ENCODE peak calls at places on chromosomes 1 and 21, in four cellular contexts. V, S, M and O are unnamed samples.

GRCh38 chr1:234134878-234135277 is 230.4 kb downstream of the SLC35F3 start:
- DNase-seq in V (no peak), S (no peak), M (no peak), O (no peak)

GRCh38 chr1:20896824-20897223 is 109.7 kb upstream of the HP1BP3 start:
- DNase-seq in V (no peak), S (no peak), M (no peak), O (no peak)

GRCh38 chr1:98008373-98008772 is 87.5 kb upstream of the DPYD start:
- DNase-seq in V (no peak), S (no peak), M (no peak), O (no peak)

GRCh38 chr1:236514703-236515442 is 8.9 kb upstream of the LGALS8 start:
- DNase-seq in V (no peak), S (no peak), M (no peak), O (no peak)

GRCh38 chr1:63448741-63449140 is 74.3 kb downstream of the ITGB3BP start:
- DNase-seq in V (no peak), S (no peak), M (no peak), O (no peak)

GRCh38 chr1:174746024-174746808 is 253.5 kb upstream of the CACYBP start:
- DNase-seq in V (no peak), S (no peak), M (no peak), O (no peak)

GRCh38 chr1:53860967-53861411 is 22.9 kb upstream of the NDC1 start:
- DNase-seq in V (peak), S (peak), M (no peak), O (peak)

GRCh38 chr1:232221790-232222499 is 408.0 kb downstream of the SIPA1L2 start:
- DNase-seq in V (no peak), S (no peak), M (no peak), O (peak)

GRCh38 chr1:111628153-111628552 is 8.6 kb downstream of the RAP1A start:
- DNase-seq in V (no peak), S (no peak), M (no peak), O (no peak)

GRCh38 chr1:206490643-206491421 is 16.5 kb upstream of the RASSF5 start:
- DNase-seq in V (no peak), S (no peak), M (no peak), O (peak)

GRCh38 chr1:211319892-211320291 is 6.7 kb upstream of the TRAF5 start:
- DNase-seq in V (no peak), S (no peak), M (no peak), O (no peak)

GRCh38 chr21:38847556-38847955 is 41.8 kb downstream of the ETS2 start:
- DNase-seq in V (no peak), S (no peak), M (no peak), O (no peak)

GRCh38 chr1:178232949-178233348 is 139.0 kb downstream of the RASAL2 start:
- DNase-seq in V (no peak), S (no peak), M (no peak), O (no peak)

GRCh38 chr1:67760030-67760821 is 73.0 kb downstream of the GNG12 start:
- DNase-seq in V (peak), S (peak), M (peak), O (peak)

GRCh38 chr21:36627242-36627641 is 71.7 kb upstream of the SIM2 start:
- DNase-seq in V (no peak), S (no peak), M (no peak), O (no peak)

GRCh38 chr1:197466813-197467212 is 198.8 kb downstream of the CRB1 start:
- DNase-seq in V (no peak), S (no peak), M (no peak), O (no peak)

GRCh38 chr1:6491966-6492365 is 499 bp upstream of the PLEKHG5 start:
- DNase-seq in V (no peak), S (no peak), M (no peak), O (no peak)

GRCh38 chr1:21251773-21252471 is 38.3 kb downstream of the ECE1 start:
- DNase-seq in V (no peak), S (no peak), M (no peak), O (peak)

GRCh38 chr1:228283043-228283371 is 75.2 kb downstream of the OBSCN start:
- DNase-seq in V (no peak), S (no peak), M (no peak), O (no peak)

GRCh38 chr1:70090875-70091274 is 114.5 kb downstream of the LRRC40 start:
- DNase-seq in V (no peak), S (no peak), M (no peak), O (peak)

GRCh38 chr1:201675143-201675542 is 136.2 kb downstream of the NAV1 start:
- DNase-seq in V (peak), S (no peak), M (no peak), O (peak)

GRCh38 chr1:115164940-115165718 is 75.8 kb upstream of the TSPAN2 start:
- DNase-seq in V (no peak), S (no peak), M (no peak), O (no peak)

GRCh38 chr1:107877092-107877491 is 87.9 kb downstream of the VAV3 start:
- DNase-seq in V (peak), S (no peak), M (no peak), O (peak)

GRCh38 chr1:244341455-244342450 is 110.0 kb downstream of the ADSS2 start:
- DNase-seq in V (no peak), S (no peak), M (no peak), O (peak)

GRCh38 chr21:37407719-37408455 is 41.3 kb downstream of the DYRK1A start:
- DNase-seq in V (no peak), S (no peak), M (no peak), O (no peak)

GRCh38 chr1:156496211-156496761 is 4.3 kb downstream of the MEF2D start:
- DNase-seq in V (no peak), S (no peak), M (no peak), O (no peak)

GRCh38 chr1:42931911-42932422 is 26.7 kb downstream of the SLC2A1 start:
- DNase-seq in V (peak), S (peak), M (peak), O (peak)

GRCh38 chr1:18951818-18952391 is 4.6 kb downstream of the IFFO2 start:
- DNase-seq in V (no peak), S (peak), M (peak), O (no peak)

GRCh38 chr1:86197206-86197855 is 40.8 kb upstream of the COL24A1 start:
- DNase-seq in V (no peak), S (no peak), M (no peak), O (no peak)